ENCODE peak calls at places on chromosomes 4 and X, in eight cellular contexts. K is left ventricle myocardium inferior; R is PC-3; B is T-helper 1 cell; F is HCEC 1CT; E is stimulated activated CD4-positive, alpha-beta T cell treated with anti-CD3 and anti-CD28 coated beads, Interleukin-1b, Interleukin-23, amount 100 ng/mL, for 24 hours; H is NCI-H460; M is NCI-H146. N is an unnamed sample.

GRCh38 chr4:1295405-1296055 is 5.8 kb downstream of the MAEA start:
- DNase-seq in H (no peak), K (no peak), M (no peak), F (no peak), B (no peak), E (no peak), R (no peak), N (no peak)

GRCh38 chr4:113026556-113026955 is 22.9 kb upstream of the ANK2 start:
- DNase-seq in B (no peak), K (no peak), H (no peak), M (no peak), R (no peak), E (no peak), F (peak; percentile 47), N (no peak)

GRCh38 chrX:100477949-100478348 is 67.9 kb upstream of the PCDH19 start:
- DNase-seq in K (no peak), R (no peak), H (no peak), E (no peak), F (no peak), M (no peak), B (no peak), N (no peak)

GRCh38 chr4:560731-561211 is 15.3 kb downstream of the TMEM271 start:
- DNase-seq in E (no peak), B (no peak), R (no peak), M (peak; percentile 23), F (no peak), K (no peak), H (no peak), N (no peak)

GRCh38 chr4:101171747-101172146 is 175.6 kb downstream of the PPP3CA start:
- DNase-seq in R (peak; percentile 80), K (no peak), B (no peak), F (peak; percentile 56), H (no peak), M (no peak), E (no peak), N (no peak)

GRCh38 chr4:21710212-21710843 is 238.2 kb downstream of the KCNIP4 start:
- DNase-seq in H (no peak), E (no peak), F (no peak), B (no peak), K (no peak), M (no peak), R (no peak), N (no peak)

GRCh38 chr4:42906906-42907774 is 14.6 kb downstream of the GRXCR1 start:
- DNase-seq in K (no peak), E (no peak), M (no peak), B (no peak), F (no peak), H (no peak), R (peak; percentile 64), N (no peak)

GRCh38 chrX:11954196-11954595 is 184.1 kb upstream of the FRMPD4 start:
- DNase-seq in F (no peak), E (no peak), R (no peak), B (no peak), K (no peak), M (no peak), H (no peak), N (no peak)

GRCh38 chrX:65644621-65645287 is 22.7 kb upstream of the MSN start:
- DNase-seq in R (peak; percentile 91), F (peak; percentile 60), K (peak; percentile 82), B (no peak), M (no peak), H (peak; percentile 70), E (no peak), N (peak; percentile 72)

GRCh38 chr4:155319506-155319905 is 57.3 kb downstream of the MAP9 start:
- DNase-seq in E (no peak), B (no peak), R (no peak), H (no peak), F (no peak), K (no peak), M (no peak), N (no peak)

N was measured in pons.